ENCODE peak calls at places on chromosomes 2 and 18, in eight cellular contexts. F is H9, P is IMR-90, M is neuronal stem cell, N is lower lobe of right lung, Z is HepG2, Y is RWPE2, D is tibial artery. V is an unnamed sample.
A peak's percentile ranks its signal among the peaks of the same experiment; 100 is the strongest.

GRCh38 chr18:26227051-26227672 is 917 bp downstream of the TAF4B start:
- DNase-seq in F (peak; percentile 37), P (no peak), M (no peak), N (no peak), Z (no peak), Y (no peak), D (no peak), V (no peak)

GRCh38 chr2:108974674-108975073 is 14.3 kb downstream of the EDAR start:
- DNase-seq in F (no peak), P (no peak), M (no peak), N (no peak), Z (no peak), Y (no peak), D (peak; percentile 32), V (no peak)

GRCh38 chr2:18104583-18105224 is 226.2 kb downstream of the KCNS3 start:
- DNase-seq in F (no peak), P (no peak), M (no peak), N (no peak), Z (no peak), Y (no peak), D (no peak), V (no peak)

GRCh38 chr18:13223341-13224148 is 5.0 kb downstream of the LDLRAD4 start:
- DNase-seq in F (no peak), P (no peak), M (no peak), N (no peak), Z (no peak), Y (no peak), D (peak; percentile 72), V (no peak)

GRCh38 chr18:22186484-22186971 is 17.1 kb downstream of the GATA6 start:
- DNase-seq in F (no peak), P (no peak), M (no peak), N (no peak), Z (no peak), Y (no peak), D (no peak), V (no peak)

GRCh38 chr2:148614332-148615049 is 30.1 kb upstream of the EPC2 start:
- DNase-seq in F (no peak), P (peak; percentile 39), M (no peak), N (peak; percentile 50), Z (no peak), Y (peak; percentile 60), D (no peak), V (peak; percentile 58)

GRCh38 chr2:242011991-242012764 is 142.6 kb downstream of the RTP5 start:
- DNase-seq in F (no peak), P (no peak), M (no peak), N (no peak), Z (no peak), Y (no peak), D (no peak), V (no peak)

GRCh38 chr2:11675423-11676112 is 5.6 kb upstream of the NTSR2 start:
- DNase-seq in F (no peak), P (no peak), M (no peak), N (no peak), Z (no peak), Y (no peak), D (no peak), V (no peak)

GRCh38 chr2:27407798-27408491 is 1.4 kb downstream of the PPM1G start:
- DNase-seq in F (peak; percentile 60), P (peak; percentile 73), M (peak; percentile 46), N (no peak), Z (peak; percentile 88), Y (no peak), D (no peak), V (peak; percentile 73)

GRCh38 chr2:433216-433615 is 145.3 kb upstream of the ALKAL2 start:
- DNase-seq in F (no peak), P (no peak), M (no peak), N (no peak), Z (no peak), Y (no peak), D (no peak), V (no peak)

GRCh38 chr2:45675130-45675812 is 23.8 kb downstream of the PRKCE start:
- DNase-seq in F (no peak), P (no peak), M (no peak), N (peak; percentile 50), Z (no peak), Y (no peak), D (no peak), V (no peak)

GRCh38 chr2:19272039-19272438 is 86.4 kb downstream of the OSR1 start:
- DNase-seq in F (no peak), P (no peak), M (no peak), N (no peak), Z (no peak), Y (no peak), D (no peak), V (no peak)

GRCh38 chr18:74342416-74343043 is 26.9 kb downstream of the C18orf63 start:
- DNase-seq in F (no peak), P (peak; percentile 77), M (peak; percentile 38), N (no peak), Z (peak; percentile 58), Y (no peak), D (no peak), V (peak; percentile 52)

GRCh38 chr2:152411154-152411553 is 76.2 kb downstream of the FMNL2 start:
- DNase-seq in F (no peak), P (peak; percentile 31), M (no peak), N (no peak), Z (no peak), Y (no peak), D (no peak), V (no peak)

GRCh38 chr2:176385838-176386237 is 116.6 kb downstream of the MTX2 start:
- DNase-seq in F (no peak), P (no peak), M (no peak), N (no peak), Z (peak; percentile 20), Y (no peak), D (no peak), V (peak; percentile 30)

GRCh38 chr2:6846540-6846939 is 19.2 kb downstream of the CMPK2 start:
- DNase-seq in F (no peak), P (no peak), M (no peak), N (no peak), Z (no peak), Y (no peak), D (no peak), V (no peak)
- H3K9me3 ChIP-seq in F (peaks cover 51% of the 10 kb centered on the region), P (peaks cover 11% of the 10 kb centered on the region), M (peaks cover 23% of the 10 kb centered on the region), N (peaks cover 66% of the 10 kb centered on the region), Z (peaks cover 75% of the 10 kb centered on the region), Y (peaks cover 30% of the 10 kb centered on the region), D (peaks cover 10% of the 10 kb centered on the region), V (peaks cover 51% of the 10 kb centered on the region)

GRCh38 chr2:85017436-85018048 is 46.6 kb downstream of the KCMF1 start:
- DNase-seq in F (no peak), P (peak; percentile 36), M (no peak), N (no peak), Z (no peak), Y (no peak), D (no peak), V (peak; percentile 75)

GRCh38 chr2:85012855-85013254 is 41.9 kb downstream of the KCMF1 start:
- DNase-seq in F (no peak), P (peak; percentile 33), M (no peak), N (no peak), Z (no peak), Y (no peak), D (no peak), V (no peak)

GRCh38 chr2:85018049-85018447 is 47.1 kb downstream of the KCMF1 start:
- DNase-seq in F (no peak), P (peak; percentile 29), M (no peak), N (no peak), Z (no peak), Y (no peak), D (no peak), V (no peak)

GRCh38 chr2:85019121-85019520 is 48.2 kb downstream of the KCMF1 start:
- DNase-seq in F (no peak), P (no peak), M (no peak), N (no peak), Z (peak; percentile 88), Y (no peak), D (no peak), V (no peak)

DNA sequence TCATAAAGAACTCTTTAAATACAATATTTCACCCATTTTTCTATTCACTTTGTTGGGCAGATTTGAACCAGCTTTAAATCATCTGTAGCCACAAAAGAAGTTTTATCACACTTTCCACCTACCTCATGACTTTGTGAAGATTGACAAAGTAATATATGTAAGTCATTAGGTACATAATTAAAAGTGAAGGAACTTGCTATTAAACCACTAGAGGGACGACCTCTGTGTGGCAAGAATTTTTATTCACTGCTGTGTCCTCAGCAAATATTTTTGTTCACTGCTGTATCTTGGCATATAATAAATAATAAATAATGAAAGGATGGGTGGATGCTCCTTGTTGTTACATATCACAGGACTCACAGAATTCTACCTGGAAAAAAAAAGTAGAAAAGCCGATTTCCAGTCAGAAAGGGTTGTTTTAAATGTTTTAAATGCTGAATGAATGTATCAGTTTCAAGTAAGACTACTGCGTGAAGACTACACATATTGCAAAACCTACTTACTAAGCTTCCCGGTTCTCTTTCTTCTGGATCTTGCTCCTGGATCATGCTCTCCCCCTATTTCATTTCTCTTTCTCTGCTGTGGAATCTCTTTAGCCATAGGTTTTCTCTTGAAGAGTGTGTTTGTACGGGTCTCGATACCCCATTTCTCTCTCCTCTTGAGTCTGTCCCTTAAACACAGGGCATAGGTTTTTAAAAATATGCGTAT is 44.8 kb downstream of the KCMF1 start:
- DNase-seq in F (no peak), P (no peak), M (no peak), N (no peak), Z (no peak), Y (no peak), D (no peak), V (peak; percentile 9)
- H3K4me1 ChIP-seq in F (no peaks in the 10 kb centered on the region), P (peaks cover 24% of the 10 kb centered on the region), M (peaks cover 7% of the 10 kb centered on the region), N (peaks cover 55% of the 10 kb centered on the region), Z (peaks cover 35% of the 10 kb centered on the region), Y (peaks cover 45% of the 10 kb centered on the region), D (no peaks in the 10 kb centered on the region), V (peaks cover 57% of the 10 kb centered on the region)

GRCh38 chr18:71643822-71644221 is 900.3 kb downstream of the CBLN2 start:
- DNase-seq in F (no peak), P (no peak), M (no peak), N (no peak), Z (no peak), Y (no peak), D (no peak), V (no peak)
- H3K9me3 ChIP-seq in F (no peaks in the 10 kb centered on the region), P (peaks cover 13% of the 10 kb centered on the region), M (peaks cover 2% of the 10 kb centered on the region), N (no peaks in the 10 kb centered on the region), Z (no peaks in the 10 kb centered on the region), Y (no peaks in the 10 kb centered on the region), D (no peaks in the 10 kb centered on the region), V (no peaks in the 10 kb centered on the region)

GRCh38 chr2:170817999-170818293 is 1.3 kb downstream of the GAD1 start:
- DNase-seq in F (no peak), P (no peak), M (peak; percentile 44), N (no peak), Z (no peak), Y (no peak), D (no peak), V (no peak)

GRCh38 chr2:170820647-170821630 is 4.3 kb downstream of the GAD1 start:
- DNase-seq in F (peak; percentile 55), P (no peak), M (no peak), N (no peak), Z (no peak), Y (no peak), D (no peak), V (peak; percentile 35)

GRCh38 chr2:170821631-170822291 is 5.1 kb downstream of the GAD1 start:
- DNase-seq in F (no peak), P (no peak), M (no peak), N (no peak), Z (no peak), Y (no peak), D (no peak), V (no peak)

GRCh38 chr2:170818294-170819104 is 1.8 kb downstream of the GAD1 start:
- DNase-seq in F (peak; percentile 55), P (no peak), M (peak; percentile 23), N (no peak), Z (no peak), Y (no peak), D (no peak), V (no peak)

GRCh38 chr2:170819941-170820646 is 3.4 kb downstream of the GAD1 start:
- DNase-seq in F (peak; percentile 83), P (no peak), M (peak; percentile 31), N (no peak), Z (no peak), Y (no peak), D (no peak), V (no peak)
- H3K4me1 ChIP-seq in F (peaks cover 2% of the 10 kb centered on the region), P (peaks cover 1% of the 10 kb centered on the region), M (peaks cover 22% of the 10 kb centered on the region), N (peaks cover 81% of the 10 kb centered on the region), Z (peaks cover 27% of the 10 kb centered on the region), Y (no peaks in the 10 kb centered on the region), D (no peaks in the 10 kb centered on the region), V (peaks cover 34% of the 10 kb centered on the region)

V was measured in A673.